ENCODE peak calls at places on chromosomes 11 and 22, in nine cellular contexts. Q is bronchial epithelial cell, U is A549, B is PC-9, E is tibial nerve, R is stomach, K is fibroblast of mammary gland, L is AG10803, N is kidney epithelial cell. C is an unnamed sample.

GRCh38 chr22:20022231-20023069 is 1.5 kb downstream of the TANGO2 start:
- DNase-seq in R (no peak), L (no peak), K (no peak), B (no peak), N (no peak), Q (no peak), E (no peak), U (no peak), C (no peak)

GRCh38 chr11:102241026-102241425 is 76.3 kb upstream of the BIRC3 start:
- DNase-seq in E (no peak), B (no peak), K (peak; percentile 64), Q (no peak), U (no peak), L (peak; percentile 56), R (no peak), N (no peak), C (no peak)

GRCh38 chr22:37631448-37632173 is 7.9 kb upstream of the SH3BP1 start:
- DNase-seq in R (no peak), E (no peak), Q (no peak), U (no peak), K (no peak), N (no peak), L (no peak), B (no peak), C (no peak)

GRCh38 chr11:103850419-103851165 is 185.8 kb upstream of the DDI1 start:
- DNase-seq in K (no peak), E (no peak), L (no peak), U (no peak), N (no peak), B (no peak), R (no peak), Q (no peak), C (no peak)

GRCh38 chr11:114416441-114416928 is 16.0 kb downstream of the RBM7 start:
- DNase-seq in E (no peak), B (peak; percentile 61), L (peak; percentile 80), R (no peak), K (peak; percentile 50), N (no peak), U (no peak), Q (peak; percentile 87), C (no peak)

GRCh38 chr11:61688368-61689163 is 8.4 kb downstream of the DAGLA start:
- DNase-seq in K (peak; percentile 73), R (peak; percentile 70), U (no peak), B (peak; percentile 82), L (peak; percentile 87), Q (peak; percentile 28), E (peak; percentile 66), N (no peak), C (no peak)

GRCh38 chr11:12075822-12076821 is 34.3 kb upstream of the MICAL2 start:
- DNase-seq in B (peak; percentile 41), Q (peak; percentile 86), N (peak; percentile 99), L (peak; percentile 100), U (peak; percentile 92), E (no peak), K (peak; percentile 100), R (no peak), C (peak; percentile 87)

GRCh38 chr11:72260574-72260973 is 16.6 kb upstream of the PHOX2A start:
- DNase-seq in Q (no peak), U (no peak), B (no peak), N (no peak), K (no peak), R (no peak), E (no peak), L (no peak), C (no peak)

GRCh38 chr11:59152312-59152967 is 9.8 kb downstream of the FAM111A start:
- DNase-seq in N (no peak), E (no peak), L (no peak), U (no peak), K (no peak), R (no peak), Q (no peak), B (no peak), C (no peak)

GRCh38 chr11:59154585-59154984 is 11.9 kb downstream of the FAM111A start:
- DNase-seq in B (no peak), U (no peak), N (no peak), L (no peak), E (no peak), K (no peak), R (no peak), Q (no peak), C (no peak)

GRCh38 chr11:59157433-59157832 is 14.5 kb upstream of the DTX4 start:
- DNase-seq in E (no peak), R (no peak), K (no peak), Q (no peak), N (no peak), B (no peak), L (no peak), U (no peak), C (no peak)

GRCh38 chr11:59164028-59164427 is 7.9 kb upstream of the DTX4 start:
- DNase-seq in U (no peak), B (no peak), Q (no peak), E (no peak), L (no peak), K (no peak), R (no peak), N (no peak), C (no peak)

GRCh38 chr11:59158206-59159068 is 13.5 kb upstream of the DTX4 start:
- DNase-seq in Q (peak; percentile 62), B (peak; percentile 53), E (peak; percentile 77), R (peak; percentile 58), U (peak; percentile 72), K (peak; percentile 76), N (no peak), L (peak; percentile 76), C (peak; percentile 29)
- H3K4me3 ChIP-seq in Q (no peak overlapping the region), B (no peak overlapping the region), E (no peak overlapping the region), R (no peak overlapping the region), U (no peak overlapping the region), K (no peak overlapping the region), N (no peak overlapping the region), L (peak overlapping the region; percentile 21), C (no peak overlapping the region)

GRCh38 chr22:16914006-16914405 is 88.8 kb upstream of the XKR3 start:
- DNase-seq in E (no peak), N (no peak), Q (no peak), K (no peak), U (no peak), R (no peak), B (no peak), L (no peak), C (no peak)

GRCh38 chr22:16922076-16922475 is 85.9 kb downstream of the GAB4 start:
- DNase-seq in N (no peak), L (no peak), B (no peak), E (no peak), K (no peak), Q (no peak), U (no peak), R (no peak), C (no peak)

GRCh38 chr22:16915711-16916110 is 90.5 kb upstream of the XKR3 start:
- DNase-seq in N (no peak), Q (peak; percentile 20), L (peak; percentile 4), K (peak; percentile 55), U (no peak), B (no peak), R (no peak), E (no peak), C (no peak)

GRCh38 chr22:16912281-16912680 is 87.1 kb upstream of the XKR3 start:
- DNase-seq in Q (no peak), U (no peak), R (no peak), L (no peak), K (no peak), B (no peak), N (no peak), E (no peak), C (no peak)

DNA sequence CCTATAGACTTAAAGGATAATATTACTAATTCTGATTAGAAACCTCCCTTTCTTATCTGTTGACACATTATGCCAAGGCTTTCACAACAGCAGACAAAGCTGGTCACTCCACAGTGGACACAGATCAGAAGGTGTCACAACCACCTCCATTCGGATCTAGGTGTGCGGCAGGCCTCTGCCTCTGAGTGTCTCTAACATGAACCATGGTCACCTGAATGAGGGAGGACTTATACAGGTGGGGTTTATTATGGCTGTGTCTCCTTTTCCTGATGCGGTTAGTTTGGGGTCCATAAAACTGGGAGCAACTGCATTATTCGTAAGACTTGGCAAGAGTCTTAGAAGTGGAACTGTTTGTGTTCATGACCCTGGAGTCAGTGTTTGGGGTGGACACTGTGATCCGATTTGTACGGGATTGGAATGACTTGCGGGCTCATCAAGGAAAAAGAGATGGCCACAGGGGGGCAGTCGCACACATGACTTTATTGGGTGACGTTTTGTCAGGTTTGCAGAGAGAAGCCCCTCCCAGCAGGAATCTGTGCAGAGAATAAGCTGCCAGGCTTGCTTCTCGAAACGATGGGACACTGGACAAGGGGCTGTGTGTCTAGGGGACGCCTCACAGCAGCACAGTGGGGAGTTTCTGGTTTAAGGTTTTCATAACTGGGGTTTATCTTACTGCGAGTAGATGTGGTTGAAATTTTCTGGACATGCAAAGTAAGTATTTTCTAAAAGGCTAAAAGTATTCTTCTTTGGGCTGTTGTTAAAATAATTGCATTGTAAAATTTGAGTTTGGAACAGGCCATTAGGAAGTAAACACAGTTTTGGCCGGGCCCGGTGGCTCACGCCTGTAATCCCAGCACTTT is 90.6 kb downstream of the GAB4 start:
- DNase-seq in U (peak; percentile 33), R (peak; percentile 75), N (peak; percentile 18), L (peak; percentile 53), K (peak; percentile 59), B (peak; percentile 37), Q (peak; percentile 29), E (peak; percentile 73), C (peak; percentile 7)
- TF ChIP-seq CTCF in U (peak; percentile 35), R (peak; percentile 56), N (peak; percentile 71), L (peak; percentile 67), K (peak; percentile 68), B (peak; percentile 65), Q (peak; percentile 48), E (peak; percentile 54), C (peak; percentile 58)

GRCh38 chr11:64801591-64802369 is 1.2 kb downstream of the MAP4K2 start:
- DNase-seq in K (no peak), Q (no peak), R (no peak), L (no peak), B (no peak), U (no peak), N (no peak), E (no peak), C (no peak)

GRCh38 chr11:64799256-64799924 is 3.6 kb downstream of the MAP4K2 start:
- DNase-seq in Q (no peak), N (no peak), R (no peak), U (no peak), E (no peak), B (no peak), K (no peak), L (no peak), C (no peak)

GRCh38 chr11:64802370-64803162 is 448 bp downstream of the MAP4K2 start:
- DNase-seq in U (no peak), B (no peak), L (no peak), Q (no peak), N (no peak), E (no peak), R (no peak), K (no peak), C (no peak)

GRCh38 chr11:64800633-64801464 is 2.2 kb downstream of the MAP4K2 start:
- DNase-seq in N (no peak), K (no peak), B (no peak), E (no peak), R (no peak), Q (no peak), L (no peak), U (no peak), C (no peak)

DNA sequence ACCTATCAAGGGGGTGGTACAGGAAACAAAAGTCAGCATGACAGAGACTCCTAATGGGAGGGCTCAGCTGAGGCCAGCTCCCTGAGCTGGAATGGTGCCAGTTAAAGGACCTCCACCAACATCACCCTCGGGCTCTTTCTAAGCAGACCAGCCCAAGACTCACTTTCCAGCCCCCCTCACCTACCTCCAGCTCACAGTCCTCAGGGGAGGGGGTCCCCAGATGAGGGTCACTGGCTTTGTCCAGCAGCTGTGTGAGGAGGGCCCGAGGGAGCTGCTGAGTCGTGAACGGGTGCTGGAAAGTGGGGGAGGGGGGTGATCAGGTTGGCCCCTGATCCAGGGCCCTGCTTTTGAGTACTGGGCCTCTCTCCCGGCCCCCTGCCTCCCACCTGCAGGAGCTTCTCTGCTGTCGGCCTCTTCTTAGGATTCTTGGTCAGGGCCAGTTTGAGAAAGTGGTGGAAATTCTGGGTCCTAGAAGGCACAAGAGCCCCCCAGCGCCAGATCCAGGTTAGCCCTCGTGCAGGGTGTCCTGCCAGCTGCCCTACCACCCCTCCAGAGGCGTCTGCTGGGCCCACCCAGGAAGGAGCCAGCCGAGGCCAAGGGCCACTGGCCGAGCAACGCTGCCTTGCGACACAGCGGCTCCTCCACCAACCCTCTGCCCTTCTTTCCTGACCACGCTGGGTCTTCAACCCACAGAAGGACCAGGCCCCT is 2.9 kb downstream of the MAP4K2 start:
- DNase-seq in L (no peak), U (no peak), Q (no peak), K (no peak), R (no peak), N (no peak), B (no peak), E (no peak), C (no peak)
- H3K4me3 ChIP-seq in L (no peak overlapping the region), U (no peak overlapping the region), Q (no peak overlapping the region), K (no peak overlapping the region), R (no peak overlapping the region), N (no peak overlapping the region), B (no peak overlapping the region), E (no peak overlapping the region), C (no peak overlapping the region)

DNA sequence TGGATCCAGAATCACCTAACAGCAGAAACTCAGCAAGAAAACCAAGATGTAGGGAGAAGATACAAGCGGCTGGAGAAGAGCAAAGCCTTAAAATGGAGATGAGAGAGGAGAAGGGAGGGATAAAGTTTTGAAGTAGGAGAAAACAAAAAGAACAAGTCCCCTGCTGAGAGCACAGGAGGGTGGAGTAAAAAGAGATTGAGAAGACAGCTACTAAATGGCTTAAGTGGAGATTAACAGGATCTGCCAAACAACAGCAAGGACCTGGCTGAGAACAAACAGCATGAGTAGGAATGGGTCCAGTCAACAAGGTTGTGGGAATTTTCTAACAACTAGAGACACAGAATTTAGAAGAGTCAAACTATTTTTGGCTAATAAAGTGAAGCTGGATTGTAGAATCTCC is 18.1 kb downstream of the BTG4 start:
- DNase-seq in K (no peak), Q (no peak), E (no peak), L (no peak), B (no peak), N (no peak), R (no peak), U (no peak), C (no peak)
- TF ChIP-seq CTCF in K (no peak), Q (no peak), E (no peak), L (no peak), B (no peak), N (no peak), R (no peak), U (no peak), C (no peak)

C was measured in HFF-Myc.